ENCODE peak calls at places on chromosomes 4 and X, in five cellular contexts. One of them, this sample, is unnamed.

GRCh38 chrX:13719192-13719856 is 15.1 kb downstream of the TRAPPC2 start:
- DNase-seq in neural progenitor cell: no peak
- DNase-seq in AML-193: no peak
- DNase-seq in T1000: no peak
- DNase-seq in astrocyte: no peak
- DNase-seq in this sample: no peak

GRCh38 chrX:7149421-7149820 is 1.5 kb upstream of the PUDP start:
- DNase-seq in neural progenitor cell: no peak
- DNase-seq in AML-193: no peak
- DNase-seq in T1000: no peak
- DNase-seq in astrocyte: no peak
- DNase-seq in this sample: no peak

GRCh38 chr4:56619816-56620215 is 61.3 kb downstream of the HOPX start:
- DNase-seq in neural progenitor cell: peak; percentile 15
- DNase-seq in AML-193: no peak
- DNase-seq in T1000: no peak
- DNase-seq in astrocyte: no peak
- DNase-seq in this sample: no peak

GRCh38 chr4:75289843-75290616 is 224.2 kb downstream of the RCHY1 start:
- DNase-seq in neural progenitor cell: peak; percentile 59
- DNase-seq in AML-193: peak; percentile 4
- DNase-seq in T1000: no peak
- DNase-seq in astrocyte: no peak
- DNase-seq in this sample: no peak

GRCh38 chr4:87916636-87917035 is 58.9 kb upstream of the SPP1 start:
- DNase-seq in neural progenitor cell: no peak
- DNase-seq in AML-193: no peak
- DNase-seq in T1000: no peak
- DNase-seq in astrocyte: peak; percentile 51
- DNase-seq in this sample: peak; percentile 28

GRCh38 chrX:69034451-69034850 is 130.8 kb downstream of the PJA1 start:
- DNase-seq in neural progenitor cell: no peak
- DNase-seq in AML-193: no peak
- DNase-seq in T1000: no peak
- DNase-seq in astrocyte: no peak
- DNase-seq in this sample: no peak

GRCh38 chrX:22135171-22135711 is 103.1 kb downstream of the PHEX start:
- DNase-seq in neural progenitor cell: no peak
- DNase-seq in AML-193: no peak
- DNase-seq in T1000: no peak
- DNase-seq in astrocyte: peak; percentile 42
- DNase-seq in this sample: no peak

GRCh38 chrX:138191998-138192397 is 519.5 kb downstream of the FGF13 start:
- DNase-seq in neural progenitor cell: peak; percentile 64
- DNase-seq in AML-193: no peak
- DNase-seq in T1000: no peak
- DNase-seq in astrocyte: no peak
- DNase-seq in this sample: no peak

GRCh38 chr4:138627096-138627495 is 384.9 kb upstream of the SLC7A11 start:
- DNase-seq in neural progenitor cell: no peak
- DNase-seq in AML-193: no peak
- DNase-seq in T1000: no peak
- DNase-seq in astrocyte: peak; percentile 22
- DNase-seq in this sample: no peak

GRCh38 chrX:114959729-114960128 is 57.7 kb downstream of the IL13RA2 start:
- DNase-seq in neural progenitor cell: peak; percentile 9
- DNase-seq in AML-193: no peak
- DNase-seq in T1000: no peak
- DNase-seq in astrocyte: peak; percentile 12
- DNase-seq in this sample: no peak

GRCh38 chr4:158763462-158763861 is 5.4 kb upstream of the FNIP2 start:
- DNase-seq in neural progenitor cell: no peak
- DNase-seq in AML-193: no peak
- DNase-seq in T1000: no peak
- DNase-seq in astrocyte: no peak
- DNase-seq in this sample: no peak

GRCh38 chr4:53932784-53933183 is 131.6 kb downstream of the CHIC2 start:
- DNase-seq in neural progenitor cell: no peak
- DNase-seq in AML-193: no peak
- DNase-seq in T1000: no peak
- DNase-seq in astrocyte: peak; percentile 100
- DNase-seq in this sample: peak; percentile 84

GRCh38 chr4:165686756-165687155 is 186.3 kb upstream of the TLL1 start:
- DNase-seq in neural progenitor cell: no peak
- DNase-seq in AML-193: no peak
- DNase-seq in T1000: no peak
- DNase-seq in astrocyte: no peak
- DNase-seq in this sample: no peak

GRCh38 chrX:83916525-83916924 is 55.6 kb downstream of the CYLC1 start:
- DNase-seq in neural progenitor cell: peak; percentile 46
- DNase-seq in AML-193: peak; percentile 13
- DNase-seq in T1000: no peak
- DNase-seq in astrocyte: no peak
- DNase-seq in this sample: no peak

GRCh38 chr4:94181815-94182214 is 25.9 kb upstream of the SMARCAD1 start:
- DNase-seq in neural progenitor cell: no peak
- DNase-seq in AML-193: no peak
- DNase-seq in T1000: no peak
- DNase-seq in astrocyte: no peak
- DNase-seq in this sample: no peak

GRCh38 chr4:74117024-74117534 is 18.1 kb upstream of the CXCL2 start:
- DNase-seq in neural progenitor cell: no peak
- DNase-seq in AML-193: no peak
- DNase-seq in T1000: peak; percentile 31
- DNase-seq in astrocyte: peak; percentile 97
- DNase-seq in this sample: peak; percentile 70

GRCh38 chr4:84224522-84224921 is 274.6 kb downstream of the NKX6-1 start:
- DNase-seq in neural progenitor cell: peak; percentile 38
- DNase-seq in AML-193: no peak
- DNase-seq in T1000: no peak
- DNase-seq in astrocyte: no peak
- DNase-seq in this sample: no peak